ENCODE peak calls at places on chromosomes 16 and 17, in six cellular contexts. One of them, this sample, is unnamed.

GRCh38 chr16:30953511-30954124 is 3.9 kb upstream of the SETD1A start:
- DNase-seq in IMR-90: peak
- DNase-seq in mesendoderm: peak
- DNase-seq in H1: peak
- DNase-seq in neuronal stem cell: peak
- DNase-seq in mesenchymal stem cell: peak
- DNase-seq in this sample: peak

GRCh38 chr16:11155284-11155806 is 100.7 kb downstream of the SOCS1 start:
- DNase-seq in IMR-90: peak
- DNase-seq in mesendoderm: no peak
- DNase-seq in H1: no peak
- DNase-seq in neuronal stem cell: no peak
- DNase-seq in mesenchymal stem cell: peak
- DNase-seq in this sample: no peak

GRCh38 chr17:36937961-36938565 is 788 bp downstream of the LHX1 start:
- DNase-seq in IMR-90: peak
- DNase-seq in mesendoderm: peak
- DNase-seq in H1: peak
- DNase-seq in neuronal stem cell: no peak
- DNase-seq in mesenchymal stem cell: peak
- DNase-seq in this sample: peak

GRCh38 chr16:23959069-23959800 is 123.5 kb downstream of the PRKCB start:
- DNase-seq in IMR-90: no peak
- DNase-seq in mesendoderm: no peak
- DNase-seq in H1: no peak
- DNase-seq in neuronal stem cell: no peak
- DNase-seq in mesenchymal stem cell: no peak
- DNase-seq in this sample: no peak

GRCh38 chr16:66740010-66740409 is 11.4 kb downstream of the DYNC1LI2 start:
- DNase-seq in IMR-90: peak
- DNase-seq in mesendoderm: peak
- DNase-seq in H1: no peak
- DNase-seq in neuronal stem cell: peak
- DNase-seq in mesenchymal stem cell: peak
- DNase-seq in this sample: peak

GRCh38 chr16:8645141-8645521 is 23.6 kb downstream of the METTL22 start:
- DNase-seq in IMR-90: no peak
- DNase-seq in mesendoderm: no peak
- DNase-seq in H1: no peak
- DNase-seq in neuronal stem cell: no peak
- DNase-seq in mesenchymal stem cell: no peak
- DNase-seq in this sample: no peak

GRCh38 chr16:8572919-8573724 is 17.2 kb downstream of the TMEM114 start:
- DNase-seq in IMR-90: peak
- DNase-seq in mesendoderm: peak
- DNase-seq in H1: peak
- DNase-seq in neuronal stem cell: no peak
- DNase-seq in mesenchymal stem cell: peak
- DNase-seq in this sample: peak

GRCh38 chr17:31678431-31678830 is 180.6 kb downstream of the COPRS start:
- DNase-seq in IMR-90: peak
- DNase-seq in mesendoderm: peak
- DNase-seq in H1: no peak
- DNase-seq in neuronal stem cell: no peak
- DNase-seq in mesenchymal stem cell: peak
- DNase-seq in this sample: peak

GRCh38 chr16:31354394-31355291 is at the start of gene ITGAX:
- DNase-seq in IMR-90: peak
- DNase-seq in mesendoderm: peak
- DNase-seq in H1: no peak
- DNase-seq in neuronal stem cell: no peak
- DNase-seq in mesenchymal stem cell: no peak
- DNase-seq in this sample: peak

GRCh38 chr16:46658925-46659324 is 30.1 kb downstream of the VPS35 start:
- DNase-seq in IMR-90: no peak
- DNase-seq in mesendoderm: no peak
- DNase-seq in H1: no peak
- DNase-seq in neuronal stem cell: no peak
- DNase-seq in mesenchymal stem cell: no peak
- DNase-seq in this sample: no peak

GRCh38 chr17:43524945-43525575 is 21.1 kb downstream of the ETV4 start:
- DNase-seq in IMR-90: peak
- DNase-seq in mesendoderm: no peak
- DNase-seq in H1: no peak
- DNase-seq in neuronal stem cell: no peak
- DNase-seq in mesenchymal stem cell: peak
- DNase-seq in this sample: no peak

GRCh38 chr16:17404903-17405691 is 65.7 kb downstream of the XYLT1 start:
- DNase-seq in IMR-90: peak
- DNase-seq in mesendoderm: no peak
- DNase-seq in H1: no peak
- DNase-seq in neuronal stem cell: no peak
- DNase-seq in mesenchymal stem cell: no peak
- DNase-seq in this sample: no peak

GRCh38 chr16:81521141-81521626 is 76.6 kb downstream of the CMIP start:
- DNase-seq in IMR-90: no peak
- DNase-seq in mesendoderm: peak
- DNase-seq in H1: no peak
- DNase-seq in neuronal stem cell: no peak
- DNase-seq in mesenchymal stem cell: no peak
- DNase-seq in this sample: no peak

GRCh38 chr16:75733305-75734141 is 7.2 kb upstream of the CPHXL start:
- DNase-seq in IMR-90: peak
- DNase-seq in mesendoderm: peak
- DNase-seq in H1: no peak
- DNase-seq in neuronal stem cell: peak
- DNase-seq in mesenchymal stem cell: peak
- DNase-seq in this sample: no peak

GRCh38 chr17:81821603-81822311 is 11.3 kb downstream of the MCRIP1 start:
- DNase-seq in IMR-90: peak
- DNase-seq in mesendoderm: peak
- DNase-seq in H1: peak
- DNase-seq in neuronal stem cell: no peak
- DNase-seq in mesenchymal stem cell: peak
- DNase-seq in this sample: peak

GRCh38 chr17:27968206-27968732 is 74.2 kb upstream of the NLK start:
- DNase-seq in IMR-90: no peak
- DNase-seq in mesendoderm: peak
- DNase-seq in H1: no peak
- DNase-seq in neuronal stem cell: no peak
- DNase-seq in mesenchymal stem cell: no peak
- DNase-seq in this sample: no peak

GRCh38 chr17:67800495-67800928 is 24.8 kb upstream of the BPTF start:
- DNase-seq in IMR-90: peak
- DNase-seq in mesendoderm: peak
- DNase-seq in H1: peak
- DNase-seq in neuronal stem cell: peak
- DNase-seq in mesenchymal stem cell: peak
- DNase-seq in this sample: peak

GRCh38 chr17:72535346-72535745 is 414.5 kb downstream of the SOX9 start:
- DNase-seq in IMR-90: no peak
- DNase-seq in mesendoderm: no peak
- DNase-seq in H1: no peak
- DNase-seq in neuronal stem cell: no peak
- DNase-seq in mesenchymal stem cell: no peak
- DNase-seq in this sample: no peak

GRCh38 chr17:5405400-5405799 is 14.1 kb downstream of the NUP88 start:
- DNase-seq in IMR-90: no peak
- DNase-seq in mesendoderm: no peak
- DNase-seq in H1: no peak
- DNase-seq in neuronal stem cell: no peak
- DNase-seq in mesenchymal stem cell: no peak
- DNase-seq in this sample: no peak
- H2BK15ac ChIP-seq in IMR-90: no peak
- H2BK15ac ChIP-seq in mesendoderm: no peak
- H2BK15ac ChIP-seq in H1: no peak
- H2BK15ac ChIP-seq in neuronal stem cell: no peak
- H2BK15ac ChIP-seq in mesenchymal stem cell: no peak
- H2BK15ac ChIP-seq in this sample: no peak

DNA sequence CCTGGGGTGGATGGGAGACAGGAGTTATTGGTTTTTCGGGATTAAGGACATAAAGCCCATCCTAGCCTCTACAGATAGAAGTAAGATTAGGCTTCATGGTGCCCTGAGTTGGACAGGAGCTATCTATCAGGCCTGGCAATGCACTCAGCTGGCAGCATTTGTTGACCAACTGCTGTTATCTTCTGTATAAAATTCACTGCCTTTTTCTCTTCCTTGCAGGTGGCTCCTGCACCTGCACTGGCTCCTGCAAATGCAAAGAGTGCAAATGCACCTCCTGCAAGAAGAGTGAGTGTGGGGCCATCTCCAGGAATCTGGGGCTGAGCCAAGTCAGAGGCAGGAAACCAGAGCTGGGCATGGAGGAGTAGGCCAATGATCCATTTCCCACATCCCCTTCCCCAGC is 579 bp downstream of the MT1A start:
- DNase-seq in IMR-90: no peak
- DNase-seq in mesendoderm: no peak
- DNase-seq in H1: no peak
- DNase-seq in neuronal stem cell: no peak
- DNase-seq in mesenchymal stem cell: no peak
- DNase-seq in this sample: no peak
- H3K18ac ChIP-seq in IMR-90: no peak
- H3K18ac ChIP-seq in mesendoderm: no peak
- H3K18ac ChIP-seq in H1: no peak
- H3K18ac ChIP-seq in neuronal stem cell: no peak
- H3K18ac ChIP-seq in mesenchymal stem cell: no peak
- H3K18ac ChIP-seq in this sample: no peak

DNA sequence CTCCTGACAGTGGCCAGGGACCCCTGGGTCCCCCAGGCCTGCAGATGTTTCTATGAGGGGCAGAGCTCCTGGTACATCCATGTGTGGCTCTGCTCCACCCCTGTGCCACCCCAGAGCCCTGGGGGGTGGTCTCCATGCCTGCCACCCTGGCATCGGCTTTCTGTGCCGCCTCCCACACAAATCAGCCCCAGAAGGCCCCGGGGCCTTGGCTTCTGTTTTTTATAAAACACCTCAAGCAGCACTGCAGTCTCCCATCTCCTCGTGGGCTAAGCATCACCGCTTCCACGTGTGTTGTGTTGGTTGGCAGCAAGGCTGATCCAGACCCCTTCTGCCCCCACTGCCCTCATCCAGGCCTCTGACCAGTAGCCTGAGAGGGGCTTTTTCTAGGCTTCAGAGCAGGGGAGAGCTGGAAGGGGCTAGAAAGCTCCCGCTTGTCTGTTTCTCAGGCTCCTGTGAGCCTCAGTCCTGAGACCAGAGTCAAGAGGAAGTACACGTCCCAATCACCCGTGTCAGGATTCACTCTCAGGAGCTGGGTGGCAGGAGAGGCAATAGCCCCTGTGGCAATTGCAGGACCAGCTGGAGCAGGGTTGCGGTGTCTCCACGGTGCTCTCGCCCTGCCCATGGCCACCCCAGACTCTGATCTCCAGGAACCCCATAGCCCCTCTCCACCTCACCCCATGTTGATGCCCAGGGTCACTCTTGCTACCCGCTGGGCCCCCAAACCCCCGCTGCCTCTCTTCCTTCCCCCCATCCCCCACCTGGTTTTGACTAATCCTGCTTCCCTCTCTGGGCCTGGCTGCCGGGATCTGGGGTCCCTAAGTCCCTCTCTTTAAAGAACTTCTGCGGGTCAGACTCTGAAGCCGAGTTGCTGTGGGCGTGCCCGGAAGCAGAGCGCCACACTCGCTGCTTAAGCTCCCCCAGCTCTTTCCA is 25.1 kb downstream of the C1QTNF1 start:
- DNase-seq in IMR-90: no peak
- DNase-seq in mesendoderm: no peak
- DNase-seq in H1: no peak
- DNase-seq in neuronal stem cell: no peak
- DNase-seq in mesenchymal stem cell: no peak
- DNase-seq in this sample: no peak
- H2BK120ac ChIP-seq in IMR-90: no peak
- H2BK120ac ChIP-seq in mesendoderm: no peak
- H2BK120ac ChIP-seq in H1: no peak
- H2BK120ac ChIP-seq in neuronal stem cell: no peak
- H2BK120ac ChIP-seq in mesenchymal stem cell: no peak
- H2BK120ac ChIP-seq in this sample: no peak

GRCh38 chr16:78832100-78832499 is 732.6 kb downstream of the WWOX start:
- DNase-seq in IMR-90: no peak
- DNase-seq in mesendoderm: no peak
- DNase-seq in H1: no peak
- DNase-seq in neuronal stem cell: no peak
- DNase-seq in mesenchymal stem cell: no peak
- DNase-seq in this sample: no peak
- H2BK15ac ChIP-seq in IMR-90: no peak
- H2BK15ac ChIP-seq in mesendoderm: no peak
- H2BK15ac ChIP-seq in H1: no peak
- H2BK15ac ChIP-seq in neuronal stem cell: no peak
- H2BK15ac ChIP-seq in mesenchymal stem cell: no peak
- H2BK15ac ChIP-seq in this sample: no peak

GRCh38 chr16:12543700-12544476 is 259.8 kb downstream of the CPPED1 start:
- DNase-seq in IMR-90: no peak
- DNase-seq in mesendoderm: no peak
- DNase-seq in H1: no peak
- DNase-seq in neuronal stem cell: no peak
- DNase-seq in mesenchymal stem cell: no peak
- DNase-seq in this sample: no peak
- H3K18ac ChIP-seq in IMR-90: no peak
- H3K18ac ChIP-seq in mesendoderm: no peak
- H3K18ac ChIP-seq in H1: no peak
- H3K18ac ChIP-seq in neuronal stem cell: no peak
- H3K18ac ChIP-seq in mesenchymal stem cell: no peak
- H3K18ac ChIP-seq in this sample: no peak

GRCh38 chr17:59381716-59382570 is 50.5 kb downstream of the YPEL2 start:
- DNase-seq in IMR-90: no peak
- DNase-seq in mesendoderm: no peak
- DNase-seq in H1: no peak
- DNase-seq in neuronal stem cell: no peak
- DNase-seq in mesenchymal stem cell: no peak
- DNase-seq in this sample: no peak
- H2BK120ac ChIP-seq in IMR-90: no peak
- H2BK120ac ChIP-seq in mesendoderm: no peak
- H2BK120ac ChIP-seq in H1: no peak
- H2BK120ac ChIP-seq in neuronal stem cell: no peak
- H2BK120ac ChIP-seq in mesenchymal stem cell: no peak
- H2BK120ac ChIP-seq in this sample: no peak

GRCh38 chr17:39735882-39736281 is 1.9 kb upstream of the GRB7 start:
- DNase-seq in IMR-90: no peak
- DNase-seq in mesendoderm: no peak
- DNase-seq in H1: no peak
- DNase-seq in neuronal stem cell: no peak
- DNase-seq in mesenchymal stem cell: no peak
- DNase-seq in this sample: no peak

GRCh38 chr17:39736319-39737165 is 1.2 kb upstream of the GRB7 start:
- DNase-seq in IMR-90: no peak
- DNase-seq in mesendoderm: peak
- DNase-seq in H1: no peak
- DNase-seq in neuronal stem cell: no peak
- DNase-seq in mesenchymal stem cell: no peak
- DNase-seq in this sample: no peak

GRCh38 chr17:39729280-39729851 is 966 bp downstream of the MIEN1 start:
- DNase-seq in IMR-90: peak
- DNase-seq in mesendoderm: no peak
- DNase-seq in H1: no peak
- DNase-seq in neuronal stem cell: no peak
- DNase-seq in mesenchymal stem cell: no peak
- DNase-seq in this sample: no peak

GRCh38 chr17:39730095-39730921 is at the start of gene MIEN1:
- DNase-seq in IMR-90: peak
- DNase-seq in mesendoderm: peak
- DNase-seq in H1: peak
- DNase-seq in neuronal stem cell: peak
- DNase-seq in mesenchymal stem cell: peak
- DNase-seq in this sample: peak

GRCh38 chr17:39732586-39732985 is 2.3 kb upstream of the MIEN1 start:
- DNase-seq in IMR-90: no peak
- DNase-seq in mesendoderm: no peak
- DNase-seq in H1: no peak
- DNase-seq in neuronal stem cell: no peak
- DNase-seq in mesenchymal stem cell: no peak
- DNase-seq in this sample: no peak
- H2BK15ac ChIP-seq in IMR-90: no peak
- H2BK15ac ChIP-seq in mesendoderm: no peak
- H2BK15ac ChIP-seq in H1: no peak
- H2BK15ac ChIP-seq in neuronal stem cell: no peak
- H2BK15ac ChIP-seq in mesenchymal stem cell: no peak
- H2BK15ac ChIP-seq in this sample: no peak